ENCODE peak calls at places on chromosomes 5 and 9, in five cellular contexts. One of them, this sample, is unnamed.

GRCh38 chr5:96687812-96688453 is 25.8 kb downstream of the CAST start:
- DNase-seq in occipital lobe: no peak
- DNase-seq in RWPE1: peak; percentile 80
- DNase-seq in lower lobe of right lung: no peak
- DNase-seq in GM04504: no peak
- DNase-seq in this sample: peak; percentile 58

GRCh38 chr9:121021294-121021693 is 28.8 kb downstream of the C5 start:
- DNase-seq in RWPE1: no peak
- DNase-seq in GM04504: peak; percentile 12
- DNase-seq in lower lobe of right lung: no peak
- DNase-seq in occipital lobe: peak; percentile 18
- DNase-seq in this sample: no peak

GRCh38 chr9:69674741-69675438 is 2.7 kb upstream of the APBA1 start:
- DNase-seq in GM04504: peak; percentile 61
- DNase-seq in lower lobe of right lung: no peak
- DNase-seq in RWPE1: peak; percentile 47
- DNase-seq in occipital lobe: no peak
- DNase-seq in this sample: peak; percentile 23

GRCh38 chr5:136802382-136802781 is 437.0 kb upstream of the TRPC7 start:
- DNase-seq in GM04504: no peak
- DNase-seq in RWPE1: peak; percentile 32
- DNase-seq in lower lobe of right lung: no peak
- DNase-seq in occipital lobe: peak; percentile 19
- DNase-seq in this sample: peak; percentile 28

GRCh38 chr5:157189223-157189622 is 8.6 kb downstream of the ITK start:
- DNase-seq in lower lobe of right lung: no peak
- DNase-seq in RWPE1: no peak
- DNase-seq in occipital lobe: no peak
- DNase-seq in GM04504: no peak
- DNase-seq in this sample: no peak

GRCh38 chr5:10892135-10892910 is 131.3 kb upstream of the DAP start:
- DNase-seq in lower lobe of right lung: no peak
- DNase-seq in RWPE1: no peak
- DNase-seq in occipital lobe: no peak
- DNase-seq in GM04504: no peak
- DNase-seq in this sample: peak; percentile 53

GRCh38 chr9:35229066-35229778 is 67.4 kb downstream of the UNC13B start:
- DNase-seq in GM04504: no peak
- DNase-seq in occipital lobe: no peak
- DNase-seq in lower lobe of right lung: no peak
- DNase-seq in RWPE1: no peak
- DNase-seq in this sample: no peak

GRCh38 chr5:121299153-121299552 is 552.5 kb upstream of the FTMT start:
- DNase-seq in RWPE1: no peak
- DNase-seq in GM04504: no peak
- DNase-seq in occipital lobe: no peak
- DNase-seq in lower lobe of right lung: no peak
- DNase-seq in this sample: no peak

GRCh38 chr5:102753889-102754498 is 1.1 kb upstream of the PAM start:
- DNase-seq in RWPE1: no peak
- DNase-seq in GM04504: no peak
- DNase-seq in lower lobe of right lung: no peak
- DNase-seq in occipital lobe: peak; percentile 18
- DNase-seq in this sample: no peak

GRCh38 chr9:107875571-107875980 is 386.0 kb upstream of the KLF4 start:
- DNase-seq in RWPE1: no peak
- DNase-seq in lower lobe of right lung: no peak
- DNase-seq in occipital lobe: no peak
- DNase-seq in GM04504: no peak
- DNase-seq in this sample: no peak

GRCh38 chr5:148984333-148984732 is 78.5 kb downstream of the SH3TC2 start:
- DNase-seq in occipital lobe: no peak
- DNase-seq in RWPE1: peak; percentile 89
- DNase-seq in GM04504: no peak
- DNase-seq in lower lobe of right lung: no peak
- DNase-seq in this sample: peak; percentile 94

GRCh38 chr5:50814541-50814940 is 148.1 kb downstream of the PARP8 start:
- DNase-seq in RWPE1: no peak
- DNase-seq in occipital lobe: no peak
- DNase-seq in GM04504: no peak
- DNase-seq in lower lobe of right lung: no peak
- DNase-seq in this sample: no peak

GRCh38 chr5:135869151-135869737 is 26.4 kb downstream of the IL9 start:
- DNase-seq in RWPE1: no peak
- DNase-seq in GM04504: no peak
- DNase-seq in lower lobe of right lung: no peak
- DNase-seq in occipital lobe: no peak
- DNase-seq in this sample: no peak

GRCh38 chr9:11141357-11141756 is 528.6 kb upstream of the PTPRD start:
- DNase-seq in lower lobe of right lung: no peak
- DNase-seq in GM04504: no peak
- DNase-seq in occipital lobe: no peak
- DNase-seq in RWPE1: no peak
- DNase-seq in this sample: no peak

GRCh38 chr5:139755892-139756671 is 39.5 kb upstream of the PSD2 start:
- DNase-seq in GM04504: no peak
- DNase-seq in lower lobe of right lung: no peak
- DNase-seq in RWPE1: no peak
- DNase-seq in occipital lobe: no peak
- DNase-seq in this sample: no peak

GRCh38 chr5:91022518-91022917 is 360.6 kb downstream of the ARRDC3 start:
- DNase-seq in occipital lobe: no peak
- DNase-seq in GM04504: no peak
- DNase-seq in lower lobe of right lung: no peak
- DNase-seq in RWPE1: no peak
- DNase-seq in this sample: no peak

GRCh38 chr5:146109379-146109778 is 4.0 kb upstream of the PLAC8L1 start:
- DNase-seq in GM04504: no peak
- DNase-seq in lower lobe of right lung: no peak
- DNase-seq in occipital lobe: no peak
- DNase-seq in RWPE1: no peak
- DNase-seq in this sample: no peak

GRCh38 chr9:34654317-34655083 is 2.5 kb downstream of the IL11RA start:
- DNase-seq in occipital lobe: peak; percentile 66
- DNase-seq in lower lobe of right lung: no peak
- DNase-seq in RWPE1: no peak
- DNase-seq in GM04504: peak; percentile 64
- DNase-seq in this sample: no peak

GRCh38 chr9:22395585-22396205 is 50.9 kb upstream of the DMRTA1 start:
- DNase-seq in lower lobe of right lung: no peak
- DNase-seq in RWPE1: peak; percentile 67
- DNase-seq in GM04504: peak; percentile 3
- DNase-seq in occipital lobe: no peak
- DNase-seq in this sample: peak; percentile 87

GRCh38 chr9:72465602-72466001 is 55.8 kb upstream of the TMC1 start:
- DNase-seq in lower lobe of right lung: no peak
- DNase-seq in RWPE1: no peak
- DNase-seq in occipital lobe: no peak
- DNase-seq in GM04504: no peak
- DNase-seq in this sample: peak; percentile 21

GRCh38 chr9:98255064-98255577 is 328 bp downstream of the TBC1D2 start:
- DNase-seq in GM04504: no peak
- DNase-seq in occipital lobe: no peak
- DNase-seq in RWPE1: peak; percentile 77
- DNase-seq in lower lobe of right lung: peak; percentile 57
- DNase-seq in this sample: peak; percentile 70

GRCh38 chr9:13705913-13706312 is 426.4 kb upstream of the MPDZ start:
- DNase-seq in GM04504: no peak
- DNase-seq in RWPE1: no peak
- DNase-seq in lower lobe of right lung: no peak
- DNase-seq in occipital lobe: no peak
- DNase-seq in this sample: no peak

GRCh38 chr5:146059349-146060220 is 45.8 kb downstream of the PLAC8L1 start:
- DNase-seq in GM04504: no peak
- DNase-seq in lower lobe of right lung: no peak
- DNase-seq in occipital lobe: no peak
- DNase-seq in RWPE1: no peak
- DNase-seq in this sample: no peak

GRCh38 chr5:147168578-147169327 is 66.1 kb upstream of the STK32A start:
- DNase-seq in occipital lobe: no peak
- DNase-seq in GM04504: no peak
- DNase-seq in RWPE1: no peak
- DNase-seq in lower lobe of right lung: no peak
- DNase-seq in this sample: peak; percentile 43

GRCh38 chr5:40386293-40386692 is 293.4 kb upstream of the PTGER4 start:
- DNase-seq in lower lobe of right lung: no peak
- DNase-seq in GM04504: no peak
- DNase-seq in RWPE1: no peak
- DNase-seq in occipital lobe: no peak
- DNase-seq in this sample: peak; percentile 25

GRCh38 chr9:109497193-109498165 is 628 bp downstream of the PTPN3 start:
- DNase-seq in lower lobe of right lung: no peak
- DNase-seq in GM04504: no peak
- DNase-seq in occipital lobe: no peak
- DNase-seq in RWPE1: peak; percentile 81
- DNase-seq in this sample: peak; percentile 55

GRCh38 chr9:14913366-14913765 is 3.1 kb upstream of the FREM1 start:
- DNase-seq in lower lobe of right lung: no peak
- DNase-seq in RWPE1: no peak
- DNase-seq in GM04504: no peak
- DNase-seq in occipital lobe: no peak
- DNase-seq in this sample: no peak

GRCh38 chr9:126515001-126515872 is 98.5 kb upstream of the LMX1B start:
- DNase-seq in GM04504: no peak
- DNase-seq in occipital lobe: no peak
- DNase-seq in lower lobe of right lung: no peak
- DNase-seq in RWPE1: no peak
- DNase-seq in this sample: no peak

GRCh38 chr5:40074801-40075200 is 604.9 kb upstream of the PTGER4 start:
- DNase-seq in occipital lobe: no peak
- DNase-seq in RWPE1: no peak
- DNase-seq in GM04504: no peak
- DNase-seq in lower lobe of right lung: no peak
- DNase-seq in this sample: no peak

GRCh38 chr5:82057051-82057450 is 85.2 kb downstream of the ATG10 start:
- DNase-seq in occipital lobe: no peak
- DNase-seq in lower lobe of right lung: no peak
- DNase-seq in RWPE1: no peak
- DNase-seq in GM04504: no peak
- DNase-seq in this sample: no peak

GRCh38 chr5:79956173-79956670 is 34.8 kb downstream of the MTX3 start:
- DNase-seq in occipital lobe: no peak
- DNase-seq in RWPE1: peak; percentile 97
- DNase-seq in lower lobe of right lung: no peak
- DNase-seq in GM04504: peak; percentile 32
- DNase-seq in this sample: peak; percentile 77

GRCh38 chr5:109951348-109951747 is 261.6 kb downstream of the MAN2A1 start:
- DNase-seq in occipital lobe: no peak
- DNase-seq in lower lobe of right lung: no peak
- DNase-seq in RWPE1: no peak
- DNase-seq in GM04504: no peak
- DNase-seq in this sample: no peak

GRCh38 chr5:170633235-170634041 is 129.6 kb downstream of the KCNIP1 start:
- DNase-seq in occipital lobe: peak; percentile 31
- DNase-seq in lower lobe of right lung: no peak
- DNase-seq in RWPE1: peak; percentile 69
- DNase-seq in GM04504: peak; percentile 55
- DNase-seq in this sample: peak; percentile 79

GRCh38 chr5:169416583-169417196 is 115.8 kb upstream of the SLIT3 start:
- DNase-seq in RWPE1: peak; percentile 50
- DNase-seq in GM04504: peak; percentile 83
- DNase-seq in lower lobe of right lung: no peak
- DNase-seq in occipital lobe: no peak
- DNase-seq in this sample: peak; percentile 34

GRCh38 chr9:37902804-37903580 is 935 bp downstream of the SLC25A51 start:
- DNase-seq in lower lobe of right lung: no peak
- DNase-seq in GM04504: no peak
- DNase-seq in RWPE1: peak; percentile 48
- DNase-seq in occipital lobe: no peak
- DNase-seq in this sample: peak; percentile 23

GRCh38 chr9:6214451-6214850 is 1.2 kb upstream of the IL33 start:
- DNase-seq in RWPE1: no peak
- DNase-seq in GM04504: no peak
- DNase-seq in occipital lobe: no peak
- DNase-seq in lower lobe of right lung: no peak
- DNase-seq in this sample: no peak

GRCh38 chr5:179336871-179337165 is 8.4 kb downstream of the ADAMTS2 start:
- DNase-seq in RWPE1: no peak
- DNase-seq in occipital lobe: no peak
- DNase-seq in GM04504: no peak
- DNase-seq in lower lobe of right lung: peak; percentile 34
- DNase-seq in this sample: no peak

GRCh38 chr9:137357166-137357565 is 55.1 kb upstream of the NRARP start:
- DNase-seq in GM04504: no peak
- DNase-seq in RWPE1: no peak
- DNase-seq in lower lobe of right lung: no peak
- DNase-seq in occipital lobe: no peak
- DNase-seq in this sample: no peak

GRCh38 chr9:90975666-90976538 is 174.3 kb downstream of the SYK start:
- DNase-seq in lower lobe of right lung: no peak
- DNase-seq in GM04504: no peak
- DNase-seq in occipital lobe: no peak
- DNase-seq in RWPE1: no peak
- DNase-seq in this sample: no peak

GRCh38 chr5:81850932-81851331 is 100.0 kb upstream of the SSBP2 start:
- DNase-seq in occipital lobe: no peak
- DNase-seq in GM04504: no peak
- DNase-seq in RWPE1: no peak
- DNase-seq in lower lobe of right lung: no peak
- DNase-seq in this sample: no peak